ENCODE peak calls at places on chromosomes 13 and 19, in six cellular contexts. O, J, B, T, P and W are unnamed samples.

GRCh38 chr13:32179708-32180107 is 135.5 kb downstream of the ZAR1L start:
- DNase-seq in O (no peak), J (no peak), B (no peak), T (no peak), P (no peak), W (no peak)

GRCh38 chr13:62290542-62290941 is 874.9 kb upstream of the PCDH20 start:
- DNase-seq in O (no peak), J (no peak), B (no peak), T (no peak), P (no peak), W (no peak)

GRCh38 chr19:38736413-38737280 is 7.6 kb downstream of the CAPN12 start:
- DNase-seq in O (peak; percentile 70), J (peak; percentile 21), B (no peak), T (peak; percentile 72), P (peak; percentile 47), W (peak; percentile 64)

GRCh38 chr19:5805465-5806132 is 732 bp downstream of the NRTN start:
- DNase-seq in O (peak; percentile 95), J (no peak), B (no peak), T (no peak), P (peak; percentile 72), W (peak; percentile 50)

GRCh38 chr13:50587839-50588373 is 255.6 kb downstream of the DLEU7 start:
- DNase-seq in O (no peak), J (no peak), B (no peak), T (no peak), P (no peak), W (no peak)

GRCh38 chr19:30071871-30072270 is 129.8 kb downstream of the URI1 start:
- DNase-seq in O (no peak), J (no peak), B (no peak), T (peak; percentile 23), P (no peak), W (no peak)

GRCh38 chr13:48185018-48185417 is 48.0 kb upstream of the ITM2B start:
- DNase-seq in O (no peak), J (no peak), B (no peak), T (no peak), P (no peak), W (no peak)

GRCh38 chr19:44796701-44797115 is 12.2 kb upstream of the BCAM start:
- DNase-seq in O (no peak), J (no peak), B (no peak), T (no peak), P (no peak), W (no peak)

GRCh38 chr13:106499905-106500304 is 35.6 kb downstream of the EFNB2 start:
- DNase-seq in O (no peak), J (peak; percentile 25), B (no peak), T (no peak), P (no peak), W (no peak)

GRCh38 chr19:56718231-56718630 is 46.7 kb upstream of the ZNF835 start:
- DNase-seq in O (no peak), J (no peak), B (no peak), T (no peak), P (no peak), W (no peak)

GRCh38 chr13:31767175-31767900 is 28.0 kb downstream of the RXFP2 start:
- DNase-seq in O (no peak), J (peak; percentile 92), B (no peak), T (no peak), P (no peak), W (no peak)

GRCh38 chr13:40304391-40304790 is 362.1 kb downstream of the FOXO1 start:
- DNase-seq in O (no peak), J (no peak), B (no peak), T (no peak), P (no peak), W (no peak)

GRCh38 chr19:34838753-34839431 is 65.9 kb upstream of the ZNF599 start:
- DNase-seq in O (peak; percentile 43), J (no peak), B (no peak), T (no peak), P (no peak), W (no peak)

GRCh38 chr13:77915676-77916075 is 3.0 kb downstream of the EDNRB start:
- DNase-seq in O (no peak), J (no peak), B (no peak), T (no peak), P (no peak), W (no peak)

GRCh38 chr19:48186541-48186991 is 16.1 kb downstream of the ZSWIM9 start:
- DNase-seq in O (no peak), J (no peak), B (no peak), T (no peak), P (no peak), W (peak; percentile 26)

GRCh38 chr19:48186015-48186414 is 15.5 kb downstream of the ZSWIM9 start:
- DNase-seq in O (no peak), J (no peak), B (no peak), T (no peak), P (no peak), W (no peak)

GRCh38 chr19:48192750-48193149 is 22.3 kb downstream of the ZSWIM9 start:
- DNase-seq in O (no peak), J (no peak), B (no peak), T (no peak), P (no peak), W (no peak)

GRCh38 chr19:48194041-48194871 is 23.8 kb downstream of the ZSWIM9 start:
- DNase-seq in O (peak; percentile 16), J (no peak), B (no peak), T (no peak), P (no peak), W (no peak)

GRCh38 chr19:48190288-48191284 is 20.1 kb downstream of the ZSWIM9 start:
- DNase-seq in O (peak; percentile 57), J (no peak), B (no peak), T (no peak), P (no peak), W (no peak)
- TF ChIP-seq CTCF in O (peak; percentile 37), J (no peak), B (peak; percentile 26), T (no peak), P (peak; percentile 17), W (no peak)

GRCh38 chr19:41619018-41619571 is 7.8 kb downstream of the CEACAM4 start:
- DNase-seq in O (no peak), J (no peak), B (no peak), T (no peak), P (no peak), W (no peak)

GRCh38 chr19:41615207-41615606 is 11.7 kb downstream of the CEACAM4 start:
- DNase-seq in O (no peak), J (no peak), B (no peak), T (no peak), P (no peak), W (no peak)

GRCh38 chr19:41617941-41618730 is 8.7 kb downstream of the CEACAM4 start:
- DNase-seq in O (no peak), J (no peak), B (no peak), T (no peak), P (no peak), W (no peak)

GRCh38 chr19:41620171-41620570 is 6.7 kb downstream of the CEACAM4 start:
- DNase-seq in O (no peak), J (no peak), B (no peak), T (no peak), P (no peak), W (no peak)

GRCh38 chr19:41616785-41617621 is 9.9 kb downstream of the CEACAM4 start:
- DNase-seq in O (peak; percentile 36), J (peak; percentile 9), B (no peak), T (no peak), P (peak; percentile 19), W (no peak)
- TF ChIP-seq CTCF in O (no peak), J (no peak), B (no peak), T (no peak), P (no peak), W (no peak)

GRCh38 chr13:114108141-114108761 is 24.2 kb downstream of the RASA3 start:
- DNase-seq in O (peak; percentile 0), J (no peak), B (no peak), T (peak; percentile 31), P (no peak), W (no peak)

GRCh38 chr13:114111577-114111976 is 20.8 kb downstream of the RASA3 start:
- DNase-seq in O (no peak), J (peak; percentile 68), B (no peak), T (peak; percentile 8), P (no peak), W (no peak)

GRCh38 chr13:114109646-114110045 is 22.8 kb downstream of the RASA3 start:
- DNase-seq in O (no peak), J (no peak), B (no peak), T (peak; percentile 32), P (no peak), W (no peak)

GRCh38 chr13:114108894-114109293 is 23.5 kb downstream of the RASA3 start:
- DNase-seq in O (no peak), J (no peak), B (no peak), T (peak; percentile 26), P (no peak), W (no peak)

GRCh38 chr13:114110091-114110829 is 22.2 kb downstream of the RASA3 start:
- DNase-seq in O (no peak), J (no peak), B (no peak), T (peak; percentile 73), P (no peak), W (peak; percentile 60)
- TF ChIP-seq CTCF in O (no peak), J (no peak), B (no peak), T (no peak), P (no peak), W (no peak)

DNA sequence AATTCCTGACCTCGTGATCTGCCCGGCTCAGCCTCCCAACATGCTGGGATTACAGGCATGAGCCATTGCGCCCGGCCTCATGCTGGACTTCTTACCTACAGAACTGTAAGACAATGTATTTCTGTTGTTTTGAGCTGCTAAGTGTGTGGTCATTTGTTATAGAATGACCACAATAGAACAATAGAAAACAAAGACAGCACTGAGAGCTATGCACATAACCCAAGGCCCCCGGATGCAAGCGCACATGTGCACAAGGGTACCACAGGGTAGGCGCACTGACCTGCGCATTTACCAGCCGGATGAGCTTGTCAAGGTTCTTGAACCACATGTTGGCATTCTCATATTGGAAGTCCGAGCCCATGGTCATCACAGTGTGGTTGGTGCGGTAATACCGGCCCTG is 5.6 kb downstream of the MAN2B1 start:
- DNase-seq in O (no peak), J (no peak), B (no peak), T (no peak), P (no peak), W (no peak)
- TF ChIP-seq CTCF in O (no peak), J (no peak), B (no peak), T (no peak), P (no peak), W (no peak)

DNA sequence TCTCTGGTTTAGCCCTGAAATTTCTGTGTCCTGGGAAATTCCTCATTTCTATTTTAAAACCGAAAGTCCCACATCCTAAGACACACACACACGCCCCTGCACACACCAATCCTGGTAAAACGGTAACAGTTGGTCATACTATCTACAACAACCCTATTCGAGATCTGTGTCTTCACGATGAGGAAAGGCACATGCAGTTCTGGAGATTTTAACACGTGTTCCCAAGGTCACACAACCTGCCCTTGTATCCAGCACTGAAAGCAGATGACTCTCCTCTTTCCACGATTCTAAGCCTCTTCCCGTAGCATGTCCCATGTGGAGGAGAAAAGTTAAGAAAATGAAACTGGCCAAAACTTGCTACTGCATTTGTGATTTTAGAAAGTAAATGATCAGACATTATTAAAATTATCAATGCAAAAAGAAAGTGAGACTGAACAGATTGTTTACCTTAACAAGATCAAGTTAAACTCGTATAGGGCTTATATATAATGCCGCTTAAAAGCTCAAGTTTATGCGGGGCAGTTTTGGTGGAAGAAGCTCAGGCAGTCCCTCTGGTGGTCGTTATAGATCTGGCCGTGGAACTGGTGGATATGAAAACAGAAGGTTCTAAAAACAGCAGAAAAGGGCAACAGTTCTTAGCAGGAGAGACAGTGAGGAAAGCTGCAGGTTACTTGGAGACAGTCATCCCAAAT is 32.7 kb downstream of the VSTM1 start:
- DNase-seq in O (no peak), J (peak; percentile 41), B (no peak), T (no peak), P (no peak), W (no peak)
- TF ChIP-seq CTCF in O (peak; percentile 27), J (peak; percentile 65), B (no peak), T (no peak), P (peak; percentile 32), W (no peak)